ENCODE peak calls at places on chromosome 17, in six cellular contexts. One of them, this sample, is unnamed.

GRCh38 chr17:78825696-78826095 is 14.9 kb downstream of the USP36 start:
- DNase-seq in lower lobe of right lung: no peak
- DNase-seq in ascending aorta: no peak
- DNase-seq in CD4-positive, alpha-beta T cell: no peak
- DNase-seq in testis: no peak
- DNase-seq in body of pancreas: no peak
- DNase-seq in this sample: no peak

GRCh38 chr17:49510059-49510719 is 15.1 kb downstream of the NGFR start:
- DNase-seq in lower lobe of right lung: no peak
- DNase-seq in ascending aorta: no peak
- DNase-seq in CD4-positive, alpha-beta T cell: no peak
- DNase-seq in testis: no peak
- DNase-seq in body of pancreas: no peak
- DNase-seq in this sample: no peak

GRCh38 chr17:79907855-79908254 is 68.6 kb upstream of the CBX4 start:
- DNase-seq in lower lobe of right lung: peak
- DNase-seq in ascending aorta: no peak
- DNase-seq in CD4-positive, alpha-beta T cell: no peak
- DNase-seq in testis: no peak
- DNase-seq in body of pancreas: no peak
- DNase-seq in this sample: peak

GRCh38 chr17:75774471-75774987 is 9.5 kb upstream of the GALK1 start:
- DNase-seq in lower lobe of right lung: no peak
- DNase-seq in ascending aorta: peak
- DNase-seq in CD4-positive, alpha-beta T cell: no peak
- DNase-seq in testis: no peak
- DNase-seq in body of pancreas: peak
- DNase-seq in this sample: no peak

GRCh38 chr17:29032798-29033197 is 10.1 kb upstream of the PIPOX start:
- DNase-seq in lower lobe of right lung: no peak
- DNase-seq in ascending aorta: no peak
- DNase-seq in CD4-positive, alpha-beta T cell: no peak
- DNase-seq in testis: no peak
- DNase-seq in body of pancreas: no peak
- DNase-seq in this sample: no peak

GRCh38 chr17:6075050-6075449 is 4.9 kb downstream of the WSCD1 start:
- DNase-seq in lower lobe of right lung: no peak
- DNase-seq in ascending aorta: no peak
- DNase-seq in CD4-positive, alpha-beta T cell: no peak
- DNase-seq in testis: no peak
- DNase-seq in body of pancreas: no peak
- DNase-seq in this sample: no peak

GRCh38 chr17:682150-682549 is 32.5 kb downstream of the VPS53 start:
- DNase-seq in lower lobe of right lung: no peak
- DNase-seq in ascending aorta: no peak
- DNase-seq in CD4-positive, alpha-beta T cell: no peak
- DNase-seq in testis: no peak
- DNase-seq in body of pancreas: no peak
- DNase-seq in this sample: no peak

GRCh38 chr17:61314368-61315078 is 85.1 kb upstream of the TBX2 start:
- DNase-seq in lower lobe of right lung: peak
- DNase-seq in ascending aorta: peak
- DNase-seq in CD4-positive, alpha-beta T cell: no peak
- DNase-seq in testis: peak
- DNase-seq in body of pancreas: no peak
- DNase-seq in this sample: peak

GRCh38 chr17:13204607-13205237 is 186.9 kb upstream of the ELAC2 start:
- DNase-seq in lower lobe of right lung: no peak
- DNase-seq in ascending aorta: no peak
- DNase-seq in CD4-positive, alpha-beta T cell: no peak
- DNase-seq in testis: no peak
- DNase-seq in body of pancreas: no peak
- DNase-seq in this sample: no peak

GRCh38 chr17:4585203-4585939 is 1.0 kb downstream of the SMTNL2 start:
- DNase-seq in lower lobe of right lung: no peak
- DNase-seq in ascending aorta: no peak
- DNase-seq in CD4-positive, alpha-beta T cell: no peak
- DNase-seq in testis: no peak
- DNase-seq in body of pancreas: no peak
- DNase-seq in this sample: peak

GRCh38 chr17:29613371-29613837 is 9.3 kb downstream of the CORO6 start:
- DNase-seq in lower lobe of right lung: peak
- DNase-seq in ascending aorta: peak
- DNase-seq in CD4-positive, alpha-beta T cell: peak
- DNase-seq in testis: peak
- DNase-seq in body of pancreas: peak
- DNase-seq in this sample: peak

GRCh38 chr17:4544135-4544651 is 11.0 kb downstream of the MYBBP1A start:
- DNase-seq in lower lobe of right lung: peak
- DNase-seq in ascending aorta: no peak
- DNase-seq in CD4-positive, alpha-beta T cell: no peak
- DNase-seq in testis: no peak
- DNase-seq in body of pancreas: no peak
- DNase-seq in this sample: no peak

GRCh38 chr17:67582632-67583230 is 135.0 kb upstream of the NOL11 start:
- DNase-seq in lower lobe of right lung: no peak
- DNase-seq in ascending aorta: no peak
- DNase-seq in CD4-positive, alpha-beta T cell: no peak
- DNase-seq in testis: peak
- DNase-seq in body of pancreas: peak
- DNase-seq in this sample: no peak

GRCh38 chr17:75352079-75352569 is 53.4 kb downstream of the GRB2 start:
- DNase-seq in lower lobe of right lung: no peak
- DNase-seq in ascending aorta: no peak
- DNase-seq in CD4-positive, alpha-beta T cell: no peak
- DNase-seq in testis: no peak
- DNase-seq in body of pancreas: peak
- DNase-seq in this sample: no peak

GRCh38 chr17:29148257-29148789 is 31.9 kb downstream of the MYO18A start:
- DNase-seq in lower lobe of right lung: peak
- DNase-seq in ascending aorta: no peak
- DNase-seq in CD4-positive, alpha-beta T cell: no peak
- DNase-seq in testis: no peak
- DNase-seq in body of pancreas: no peak
- DNase-seq in this sample: no peak

GRCh38 chr17:15657868-15658775 is 26.0 kb downstream of the TRIM16 start:
- DNase-seq in lower lobe of right lung: no peak
- DNase-seq in ascending aorta: no peak
- DNase-seq in CD4-positive, alpha-beta T cell: no peak
- DNase-seq in testis: no peak
- DNase-seq in body of pancreas: no peak
- DNase-seq in this sample: no peak

GRCh38 chr17:48528153-48528912 is 2.5 kb downstream of the HOXB1 start:
- DNase-seq in lower lobe of right lung: no peak
- DNase-seq in ascending aorta: no peak
- DNase-seq in CD4-positive, alpha-beta T cell: no peak
- DNase-seq in testis: no peak
- DNase-seq in body of pancreas: no peak
- DNase-seq in this sample: no peak

GRCh38 chr17:46916211-46916610 is 6.7 kb upstream of the GOSR2 start:
- DNase-seq in lower lobe of right lung: no peak
- DNase-seq in ascending aorta: no peak
- DNase-seq in CD4-positive, alpha-beta T cell: no peak
- DNase-seq in testis: no peak
- DNase-seq in body of pancreas: no peak
- DNase-seq in this sample: no peak

GRCh38 chr17:13735861-13736260 is 134.1 kb upstream of the HS3ST3A1 start:
- DNase-seq in lower lobe of right lung: no peak
- DNase-seq in ascending aorta: no peak
- DNase-seq in CD4-positive, alpha-beta T cell: no peak
- DNase-seq in testis: no peak
- DNase-seq in body of pancreas: no peak
- DNase-seq in this sample: no peak

GRCh38 chr17:74642995-74643394 is 19.5 kb upstream of the CD300E start:
- DNase-seq in lower lobe of right lung: no peak
- DNase-seq in ascending aorta: no peak
- DNase-seq in CD4-positive, alpha-beta T cell: no peak
- DNase-seq in testis: no peak
- DNase-seq in body of pancreas: no peak
- DNase-seq in this sample: no peak

GRCh38 chr17:33978889-33979288 is 276.2 kb upstream of the CCL2 start:
- DNase-seq in lower lobe of right lung: no peak
- DNase-seq in ascending aorta: no peak
- DNase-seq in CD4-positive, alpha-beta T cell: no peak
- DNase-seq in testis: no peak
- DNase-seq in body of pancreas: no peak
- DNase-seq in this sample: no peak

GRCh38 chr17:33977729-33978514 is 277.2 kb upstream of the CCL2 start:
- DNase-seq in lower lobe of right lung: no peak
- DNase-seq in ascending aorta: no peak
- DNase-seq in CD4-positive, alpha-beta T cell: no peak
- DNase-seq in testis: no peak
- DNase-seq in body of pancreas: no peak
- DNase-seq in this sample: no peak

GRCh38 chr17:33973491-33973890 is 281.6 kb upstream of the CCL2 start:
- DNase-seq in lower lobe of right lung: no peak
- DNase-seq in ascending aorta: no peak
- DNase-seq in CD4-positive, alpha-beta T cell: no peak
- DNase-seq in testis: no peak
- DNase-seq in body of pancreas: no peak
- DNase-seq in this sample: no peak

GRCh38 chr17:33974276-33974675 is 280.8 kb upstream of the CCL2 start:
- DNase-seq in lower lobe of right lung: no peak
- DNase-seq in ascending aorta: no peak
- DNase-seq in CD4-positive, alpha-beta T cell: no peak
- DNase-seq in testis: no peak
- DNase-seq in body of pancreas: no peak
- DNase-seq in this sample: no peak

DNA sequence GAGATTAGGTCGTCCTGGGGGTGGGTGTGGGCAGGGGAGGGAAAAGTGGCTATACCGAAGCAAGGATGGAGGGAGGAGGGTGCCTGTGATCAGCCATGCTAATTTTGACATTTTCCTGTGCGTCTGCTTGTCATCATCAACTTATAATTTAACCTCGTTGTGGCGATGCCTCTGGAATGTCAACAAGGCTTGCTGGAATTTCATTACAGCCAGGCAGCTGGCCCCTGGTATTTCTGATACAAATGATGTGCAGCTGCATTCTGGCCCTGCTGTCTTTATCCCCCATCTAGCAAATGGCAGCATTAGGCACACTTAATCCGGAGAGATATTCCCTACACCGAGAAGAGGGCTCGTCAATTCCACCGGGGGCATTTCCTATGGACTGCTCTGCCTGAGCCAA is 278.3 kb upstream of the CCL2 start:
- DNase-seq in lower lobe of right lung: no peak
- DNase-seq in ascending aorta: no peak
- DNase-seq in CD4-positive, alpha-beta T cell: no peak
- DNase-seq in testis: no peak
- DNase-seq in body of pancreas: no peak
- DNase-seq in this sample: no peak
- H3K27ac ChIP-seq in lower lobe of right lung: no peak
- H3K27ac ChIP-seq in ascending aorta: no peak
- H3K27ac ChIP-seq in CD4-positive, alpha-beta T cell: no peak
- H3K27ac ChIP-seq in testis: no peak
- H3K27ac ChIP-seq in body of pancreas: no peak
- H3K27ac ChIP-seq in this sample: no peak

DNA sequence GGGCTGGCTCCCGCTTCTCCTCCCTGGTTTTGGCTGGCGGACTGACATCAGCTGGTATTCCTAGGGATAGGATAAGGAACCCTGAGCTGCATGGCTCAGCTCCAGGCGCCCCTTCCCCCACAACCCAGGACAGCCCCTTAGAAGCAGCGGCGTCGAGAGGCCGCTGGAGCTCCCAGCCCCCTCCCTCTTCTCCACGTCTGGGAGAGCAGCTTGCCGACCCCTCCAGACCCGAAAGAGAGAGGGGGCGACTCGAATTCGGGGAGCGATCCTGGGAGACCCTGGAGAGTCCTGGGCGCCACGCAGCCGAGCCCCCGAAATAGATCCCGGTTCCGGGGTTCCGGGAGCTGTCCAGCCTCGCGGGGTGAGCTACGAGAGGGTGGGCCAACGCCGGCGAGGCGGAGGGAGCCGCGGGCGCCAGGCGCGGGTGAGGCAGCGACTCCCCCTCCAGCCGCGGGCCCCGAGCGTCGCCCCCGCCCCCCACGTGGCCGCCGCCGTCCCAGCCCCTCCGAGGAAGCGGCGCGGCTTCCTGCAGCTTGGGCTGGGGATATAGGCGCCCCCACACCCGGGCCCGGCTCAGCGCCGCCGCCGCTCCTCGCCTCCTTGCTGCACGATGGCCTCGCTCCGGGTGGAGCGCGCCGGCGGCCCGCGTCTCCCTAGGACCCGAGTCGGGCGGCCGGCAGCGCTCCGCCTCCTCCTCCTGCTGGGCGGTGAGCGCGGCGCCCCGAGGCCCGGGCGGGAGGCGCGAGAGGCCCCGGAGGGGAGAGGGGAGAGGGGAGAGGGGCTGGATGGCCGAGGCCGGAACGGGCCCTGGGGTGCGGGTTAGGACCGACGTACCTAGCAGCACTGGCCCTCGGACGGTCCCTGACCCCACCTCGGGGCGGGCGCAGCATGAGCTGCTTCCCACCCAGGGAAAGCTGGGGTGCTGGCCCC is at the start of gene RAMP2:
- DNase-seq in lower lobe of right lung: no peak
- DNase-seq in ascending aorta: no peak
- DNase-seq in CD4-positive, alpha-beta T cell: no peak
- DNase-seq in testis: no peak
- DNase-seq in body of pancreas: peak
- DNase-seq in this sample: peak
- H3K27ac ChIP-seq in lower lobe of right lung: peak
- H3K27ac ChIP-seq in ascending aorta: peak
- H3K27ac ChIP-seq in CD4-positive, alpha-beta T cell: no peak
- H3K27ac ChIP-seq in testis: peak
- H3K27ac ChIP-seq in body of pancreas: peak
- H3K27ac ChIP-seq in this sample: peak

GRCh38 chr17:41539979-41540701 is 12.0 kb upstream of the KRT19 start:
- DNase-seq in lower lobe of right lung: no peak
- DNase-seq in ascending aorta: no peak
- DNase-seq in CD4-positive, alpha-beta T cell: no peak
- DNase-seq in testis: no peak
- DNase-seq in body of pancreas: no peak
- DNase-seq in this sample: no peak
- H3K27ac ChIP-seq in lower lobe of right lung: no peak
- H3K27ac ChIP-seq in ascending aorta: no peak
- H3K27ac ChIP-seq in CD4-positive, alpha-beta T cell: no peak
- H3K27ac ChIP-seq in testis: no peak
- H3K27ac ChIP-seq in body of pancreas: no peak
- H3K27ac ChIP-seq in this sample: no peak

DNA sequence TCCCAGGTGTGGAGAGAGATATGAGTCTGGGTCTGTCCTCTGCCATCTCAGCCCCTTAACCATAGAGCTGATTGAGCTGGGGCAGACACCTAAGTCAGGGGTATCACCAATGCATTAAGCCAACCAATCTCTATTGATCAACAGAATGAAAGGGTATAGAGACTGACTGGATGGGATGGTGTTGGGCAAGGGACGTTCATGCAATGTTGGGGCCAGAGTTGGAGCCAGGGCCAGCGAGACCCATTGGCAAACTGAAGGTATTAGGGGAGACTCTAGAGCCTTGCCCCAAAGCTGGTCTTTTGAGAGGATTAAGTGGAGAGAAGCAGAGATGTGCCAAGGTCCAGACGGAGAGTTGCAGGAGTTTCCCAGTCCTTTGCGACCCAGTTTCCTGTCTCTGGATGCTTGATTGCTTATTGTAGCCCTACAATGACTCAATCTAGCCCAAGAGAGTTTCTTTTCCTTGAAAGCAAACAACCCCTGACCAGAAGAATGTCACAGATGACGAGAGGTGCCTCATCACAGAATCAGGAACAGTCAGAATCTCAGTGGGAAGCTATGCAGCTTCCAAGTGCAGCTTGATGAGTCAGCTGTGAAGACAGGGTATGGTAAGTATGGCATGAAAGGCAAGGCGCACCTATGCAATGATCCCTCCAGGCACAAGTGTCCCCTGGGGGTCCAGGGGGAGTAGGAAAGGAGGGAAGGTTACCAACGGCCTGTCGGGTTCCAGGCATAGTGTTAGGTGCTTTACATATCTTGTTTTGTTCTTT is 137.2 kb downstream of the UTP18 start:
- DNase-seq in lower lobe of right lung: no peak
- DNase-seq in ascending aorta: no peak
- DNase-seq in CD4-positive, alpha-beta T cell: no peak
- DNase-seq in testis: no peak
- DNase-seq in body of pancreas: no peak
- DNase-seq in this sample: no peak
- H3K27ac ChIP-seq in lower lobe of right lung: no peak
- H3K27ac ChIP-seq in ascending aorta: no peak
- H3K27ac ChIP-seq in CD4-positive, alpha-beta T cell: no peak
- H3K27ac ChIP-seq in testis: no peak
- H3K27ac ChIP-seq in body of pancreas: no peak
- H3K27ac ChIP-seq in this sample: no peak